ENCODE peak calls at places on chromosomes 3 and 15, in eight cellular contexts. E is stimulated activated CD8-positive, alpha-beta memory T cell treated with anti-CD3 and anti-CD28 coated beads, Interleukin-7, amount 100 ng/mL, for 1 hour; D is AG20443; O is AG08396; N is mucosa of gallbladder; R is NCI-H524 treated with DMSO at 0.1 percent for 48 hours; B is T-helper 9 cell; C is T-helper 1 cell. F is an unnamed sample.

GRCh38 chr3:44825264-44825925 is 36.3 kb upstream of the TMEM42 start:
- DNase-seq in E (no peak), D (peak), O (peak), N (no peak), R (no peak), B (no peak), C (no peak), F (no peak)

GRCh38 chr15:26970712-26971210 is at the start of gene GABRG3:
- DNase-seq in E (no peak), D (no peak), O (no peak), N (no peak), R (no peak), B (no peak), C (no peak), F (no peak)

GRCh38 chr3:38039101-38039898 is at the start of gene DLEC1:
- DNase-seq in E (peak), D (peak), O (no peak), N (peak), R (peak), B (peak), C (peak), F (no peak)

GRCh38 chr15:20353966-20354883 is 187.4 kb downstream of the GOLGA6L6 start:
- DNase-seq in E (no peak), D (peak), O (no peak), N (no peak), R (no peak), B (no peak), C (no peak), F (no peak)

GRCh38 chr3:37491776-37492175 is 317.4 kb upstream of the LRRFIP2 start:
- DNase-seq in E (no peak), D (peak), O (no peak), N (no peak), R (no peak), B (no peak), C (no peak), F (no peak)

GRCh38 chr15:73367624-73368300 is 996 bp downstream of the HCN4 start:
- DNase-seq in E (no peak), D (peak), O (peak), N (no peak), R (no peak), B (no peak), C (no peak), F (no peak)

GRCh38 chr3:108300103-108300849 is 3.9 kb downstream of the HHLA2 start:
- DNase-seq in E (no peak), D (no peak), O (no peak), N (no peak), R (no peak), B (no peak), C (peak), F (no peak)

GRCh38 chr3:45546223-45546622 is 48.3 kb upstream of the LIMD1 start:
- DNase-seq in E (no peak), D (no peak), O (no peak), N (no peak), R (no peak), B (no peak), C (no peak), F (no peak)

GRCh38 chr3:178434206-178434805 is 101.9 kb upstream of the KCNMB2 start:
- DNase-seq in E (no peak), D (no peak), O (no peak), N (no peak), R (peak), B (no peak), C (no peak), F (no peak)

GRCh38 chr3:53804697-53805462 is 41.3 kb downstream of the CHDH start:
- DNase-seq in E (no peak), D (peak), O (peak), N (no peak), R (no peak), B (no peak), C (no peak), F (peak)

GRCh38 chr15:90211440-90212168 is 10.5 kb downstream of the SEMA4B start:
- DNase-seq in E (no peak), D (no peak), O (no peak), N (peak), R (no peak), B (no peak), C (no peak), F (no peak)

GRCh38 chr3:194514626-194515025 is 27.8 kb upstream of the ATP13A3 start:
- DNase-seq in E (no peak), D (no peak), O (no peak), N (no peak), R (no peak), B (no peak), C (no peak), F (no peak)

GRCh38 chr3:139307072-139307491 is 36.7 kb upstream of the MRPS22 start:
- DNase-seq in E (no peak), D (no peak), O (no peak), N (no peak), R (no peak), B (no peak), C (no peak), F (no peak)

GRCh38 chr3:187368251-187368733 is at the start of gene RTP4:
- DNase-seq in E (peak), D (peak), O (peak), N (peak), R (no peak), B (no peak), C (peak), F (peak)

GRCh38 chr3:63385629-63386028 is 107.5 kb downstream of the SYNPR start:
- DNase-seq in E (no peak), D (no peak), O (no peak), N (no peak), R (no peak), B (no peak), C (no peak), F (no peak)

GRCh38 chr3:189727898-189728297 is 96.7 kb downstream of the TP63 start:
- DNase-seq in E (no peak), D (peak), O (no peak), N (no peak), R (no peak), B (no peak), C (no peak), F (no peak)

GRCh38 chr3:29533992-29534391 is 253.1 kb downstream of the RBMS3 start:
- DNase-seq in E (no peak), D (no peak), O (no peak), N (no peak), R (no peak), B (no peak), C (no peak), F (no peak)

GRCh38 chr3:198092276-198092675 is 132.3 kb downstream of the LMLN start:
- DNase-seq in E (no peak), D (no peak), O (no peak), N (no peak), R (no peak), B (no peak), C (no peak), F (no peak)

GRCh38 chr3:106533097-106533496 is 664.3 kb upstream of the CBLB start:
- DNase-seq in E (no peak), D (peak), O (no peak), N (no peak), R (no peak), B (no peak), C (no peak), F (no peak)

GRCh38 chr15:41926184-41927056 is 32.6 kb upstream of the SPTBN5 start:
- DNase-seq in E (no peak), D (peak), O (no peak), N (no peak), R (no peak), B (no peak), C (no peak), F (no peak)

GRCh38 chr3:111738238-111738637 is 120.8 kb upstream of the PHLDB2 start:
- DNase-seq in E (no peak), D (no peak), O (no peak), N (no peak), R (no peak), B (no peak), C (peak), F (no peak)

GRCh38 chr15:77627067-77627466 is 5.6 kb downstream of the LINGO1 start:
- DNase-seq in E (no peak), D (no peak), O (no peak), N (no peak), R (no peak), B (no peak), C (no peak), F (no peak)

GRCh38 chr3:9552252-9552999 is 1.2 kb downstream of the LHFPL4 start:
- DNase-seq in E (no peak), D (peak), O (peak), N (peak), R (no peak), B (peak), C (peak), F (no peak)

GRCh38 chr3:15360786-15361493 is 28.6 kb upstream of the SH3BP5 start:
- DNase-seq in E (no peak), D (peak), O (no peak), N (no peak), R (no peak), B (no peak), C (no peak), F (no peak)

GRCh38 chr3:87167634-87168456 is 59.3 kb upstream of the CHMP2B start:
- DNase-seq in E (no peak), D (peak), O (peak), N (peak), R (no peak), B (no peak), C (peak), F (no peak)

F was measured in GOT3.